ENCODE peak calls at places on chromosomes 2 and 18, in six cellular contexts. J is GM12878, A is HepG2, Y is SK-N-SH, R is A549, P is K562. B is an unnamed sample.

GRCh38 chr2:204705243-204705971 is 160.1 kb downstream of the PARD3B start:
- DNase-seq in R (no peak), P (no peak), Y (no peak), J (no peak), A (no peak), B (no peak)

GRCh38 chr2:23745068-23745725 is 181.7 kb downstream of the ATAD2B start:
- DNase-seq in R (no peak), P (no peak), Y (no peak), J (no peak), A (no peak), B (no peak)

GRCh38 chr2:49080681-49081080 is 73.6 kb downstream of the FSHR start:
- DNase-seq in Y (no peak), P (no peak), R (no peak), A (no peak), J (no peak), B (no peak)

GRCh38 chr2:1607971-1608688 is 136.2 kb downstream of the PXDN start:
- DNase-seq in A (no peak), P (no peak), R (no peak), J (no peak), Y (no peak), B (no peak)

GRCh38 chr18:70371085-70371735 is 82.4 kb downstream of the SOCS6 start:
- DNase-seq in P (no peak), J (no peak), R (no peak), A (no peak), Y (no peak), B (no peak)

GRCh38 chr2:241982711-241983570 is 113.4 kb downstream of the RTP5 start:
- DNase-seq in R (no peak), J (no peak), Y (no peak), A (no peak), P (no peak), B (no peak)

GRCh38 chr2:210459925-210460862 is 16.4 kb downstream of the LANCL1 start:
- DNase-seq in R (no peak), Y (no peak), P (peak), A (no peak), J (no peak), B (no peak)

GRCh38 chr18:3444954-3445353 is 5.0 kb upstream of the TGIF1 start:
- DNase-seq in J (no peak), Y (no peak), P (no peak), A (no peak), R (no peak), B (no peak)

GRCh38 chr2:240831594-240832204 is 11.7 kb upstream of the KIF1A start:
- DNase-seq in P (no peak), J (no peak), Y (peak), A (no peak), R (no peak), B (peak)

GRCh38 chr2:198054299-198054698 is 249.9 kb downstream of the PLCL1 start:
- DNase-seq in P (peak), J (no peak), Y (peak), A (peak), R (peak), B (peak)

GRCh38 chr2:23596316-23596885 is 211.4 kb downstream of the KLHL29 start:
- DNase-seq in P (no peak), J (no peak), A (no peak), R (no peak), Y (no peak), B (no peak)

GRCh38 chr18:56835331-56835730 is 184.2 kb downstream of the WDR7 start:
- DNase-seq in A (no peak), P (no peak), R (no peak), Y (no peak), J (no peak), B (no peak)

GRCh38 chr2:101999122-101999789 is 7.5 kb downstream of the IL1R2 start:
- DNase-seq in P (no peak), A (peak), J (no peak), R (peak), Y (no peak), B (no peak)

GRCh38 chr2:105125428-105125827 is 87.6 kb downstream of the MRPS9 start:
- DNase-seq in R (no peak), Y (peak), P (no peak), A (peak), J (no peak), B (no peak)

GRCh38 chr2:28231110-28231621 is 161.5 kb upstream of the FOSL2 start:
- DNase-seq in A (no peak), Y (peak), J (no peak), R (no peak), P (no peak), B (no peak)

GRCh38 chr2:156452971-156453370 is 16.8 kb downstream of the GPD2 start:
- DNase-seq in J (no peak), Y (no peak), P (no peak), R (no peak), A (no peak), B (no peak)

GRCh38 chr2:37776487-37776886 is 105.0 kb upstream of the CDC42EP3 start:
- DNase-seq in R (peak), A (no peak), J (no peak), P (no peak), Y (no peak), B (no peak)

GRCh38 chr18:58004317-58004716 is 39.7 kb upstream of the NEDD4L start:
- DNase-seq in P (no peak), A (peak), J (no peak), R (no peak), Y (no peak), B (no peak)

GRCh38 chr2:196987654-196988364 is 61.3 kb upstream of the PGAP1 start:
- DNase-seq in R (peak), Y (peak), J (peak), P (no peak), A (peak), B (no peak)

GRCh38 chr18:79093986-79094385 is 24.8 kb downstream of the ATP9B start:
- DNase-seq in Y (no peak), R (no peak), J (no peak), A (no peak), P (no peak), B (no peak)

GRCh38 chr2:120312861-120313694 is 32.9 kb upstream of the INHBB start:
- DNase-seq in J (peak), Y (peak), R (peak), P (peak), A (peak), B (peak)

GRCh38 chr2:160918909-160919503 is 241.2 kb upstream of the TANK start:
- DNase-seq in J (no peak), P (no peak), A (peak), R (peak), Y (no peak), B (peak)

GRCh38 chr18:79523738-79524180 is 128.0 kb downstream of the NFATC1 start:
- DNase-seq in R (no peak), Y (no peak), J (peak), A (no peak), P (no peak), B (no peak)

GRCh38 chr2:8225257-8225656 is 456.6 kb upstream of the ID2 start:
- DNase-seq in A (no peak), Y (no peak), P (no peak), R (no peak), J (no peak), B (no peak)

GRCh38 chr18:51030537-51031258 is 685 bp downstream of the SMAD4 start:
- DNase-seq in Y (peak), A (peak), P (no peak), J (no peak), R (peak), B (no peak)

GRCh38 chr2:174663572-174663971 is 66.0 kb upstream of the WIPF1 start:
- DNase-seq in J (no peak), P (no peak), R (no peak), A (no peak), Y (peak), B (no peak)
- H3K4me2 ChIP-seq in J (no peak), P (no peak), R (no peak), A (no peak), Y (peak), B (no peak)

GRCh38 chr2:226738821-226739507 is 60.7 kb downstream of the IRS1 start:
- DNase-seq in J (no peak), R (no peak), Y (no peak), P (no peak), A (peak), B (no peak)

GRCh38 chr2:226740039-226740648 is 59.5 kb downstream of the IRS1 start:
- DNase-seq in Y (no peak), J (no peak), R (no peak), A (peak), P (no peak), B (no peak)

GRCh38 chr2:226742346-226742745 is 57.3 kb downstream of the IRS1 start:
- DNase-seq in Y (no peak), J (no peak), R (no peak), A (no peak), P (no peak), B (no peak)

GRCh38 chr2:226738191-226738820 is 61.3 kb downstream of the IRS1 start:
- DNase-seq in Y (no peak), R (no peak), A (peak), J (no peak), P (no peak), B (no peak)

DNA sequence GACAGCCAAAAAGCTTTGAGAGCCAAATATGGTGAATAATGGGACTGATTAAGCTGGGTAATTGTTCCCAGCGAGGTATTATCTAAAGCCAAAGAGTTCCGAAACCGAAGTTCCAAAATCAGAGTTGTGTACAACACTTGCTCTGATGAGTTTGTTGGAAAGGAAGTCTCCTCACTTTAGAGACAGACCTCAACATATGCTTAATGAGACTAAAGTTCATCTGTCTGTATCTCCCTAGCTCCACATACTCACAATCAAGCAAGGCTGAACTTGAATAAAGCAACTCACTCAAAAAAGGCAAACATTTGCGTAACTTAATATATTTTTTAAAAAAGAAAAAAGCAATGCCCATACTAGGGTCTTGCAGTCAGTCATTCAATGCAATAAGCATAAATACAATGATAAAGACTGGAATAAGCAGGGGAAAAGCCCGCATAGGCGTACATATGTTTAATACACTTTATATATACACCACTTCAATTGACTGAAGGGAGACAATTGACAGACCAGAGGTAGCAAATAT is 60.1 kb downstream of the IRS1 start:
- DNase-seq in Y (no peak), A (no peak), R (no peak), P (no peak), J (no peak), B (no peak)
- TF ChIP-seq EP300 in Y (no peak), A (no peak), R (no peak), P (no peak), J (no peak), B (no peak)

GRCh38 chr2:201881731-201882130 is 75.4 kb downstream of the CDK15 start:
- DNase-seq in Y (no peak), R (no peak), J (no peak), P (no peak), A (no peak), B (no peak)
- H3K4me2 ChIP-seq in Y (peak), R (no peak), J (no peak), P (no peak), A (no peak), B (peak)

GRCh38 chr2:121565389-121566250 is 34.9 kb downstream of the RNU4ATAC start:
- DNase-seq in R (no peak), P (no peak), A (no peak), Y (peak), J (no peak), B (no peak)

GRCh38 chr2:121564905-121565304 is 34.2 kb downstream of the RNU4ATAC start:
- DNase-seq in J (no peak), P (no peak), Y (no peak), A (peak), R (no peak), B (no peak)

GRCh38 chr2:121561617-121562268 is 31.1 kb downstream of the RNU4ATAC start:
- DNase-seq in A (no peak), P (no peak), J (no peak), Y (no peak), R (no peak), B (no peak)

GRCh38 chr2:121558329-121558728 is 27.6 kb downstream of the RNU4ATAC start:
- DNase-seq in P (no peak), Y (no peak), R (no peak), J (no peak), A (no peak), B (no peak)

DNA sequence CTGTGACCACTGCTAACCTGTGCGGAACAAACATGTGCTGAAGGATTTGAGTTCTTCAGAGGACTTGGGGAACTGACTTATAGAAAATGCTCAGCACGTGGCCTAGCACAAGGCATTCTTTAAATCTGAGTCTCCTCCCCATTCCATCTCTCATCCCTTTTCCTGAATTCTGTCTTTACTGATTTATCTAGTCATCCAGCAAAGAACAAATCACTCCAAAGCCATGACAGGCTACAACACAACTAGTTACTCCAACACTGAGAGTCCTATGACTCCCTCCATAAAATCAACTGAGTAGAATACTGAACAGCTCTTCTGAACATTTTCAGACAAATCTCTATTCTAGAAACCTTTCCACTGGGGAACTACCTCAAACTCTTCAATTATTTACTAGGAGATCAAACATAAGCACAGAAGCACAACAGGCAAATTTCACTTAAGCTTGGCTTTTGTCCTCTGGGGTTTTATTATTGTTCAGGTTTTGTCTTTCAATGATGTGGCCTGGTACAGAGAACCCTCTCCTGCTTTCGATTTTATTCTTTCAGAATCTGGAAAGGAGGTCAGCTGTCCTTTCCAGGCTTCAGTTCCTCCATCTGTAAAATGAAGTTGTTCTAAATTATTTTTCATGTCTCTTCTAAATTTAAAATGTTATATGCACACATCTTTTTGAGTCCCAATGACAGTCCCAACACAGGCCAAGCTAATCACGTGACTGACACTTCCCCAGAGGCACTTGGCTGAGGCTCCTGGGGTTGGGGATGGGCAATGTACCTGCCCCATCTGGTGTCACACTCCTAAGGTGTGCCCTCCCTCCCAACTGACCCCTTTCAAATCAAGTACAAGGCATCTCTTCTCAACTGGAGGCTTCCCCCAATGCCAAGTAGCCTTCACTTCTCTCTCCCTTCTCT is 31.8 kb downstream of the RNU4ATAC start:
- DNase-seq in A (no peak), Y (no peak), R (no peak), P (no peak), J (no peak), B (no peak)
- TF ChIP-seq EP300 in A (no peak), Y (no peak), R (no peak), P (no peak), J (no peak), B (no peak)